ENCODE peak calls at places on chromosomes 4 and X, in six cellular contexts. One of them, this sample, is unnamed.

GRCh38 chr4:84379881-84380618 is 119.0 kb downstream of the NKX6-1 start:
- DNase-seq in naive thymus-derived CD8-positive, alpha-beta T cell: no peak
- DNase-seq in KBM-7: no peak
- DNase-seq in omental fat pad: no peak
- DNase-seq in EL: peak
- DNase-seq in NCI-H2081 treated with DMSO at 0.1 percent for 48 hours: no peak
- DNase-seq in this sample: no peak

GRCh38 chrX:134782796-134783195 is 124.5 kb upstream of the PLAC1 start:
- DNase-seq in naive thymus-derived CD8-positive, alpha-beta T cell: no peak
- DNase-seq in KBM-7: peak
- DNase-seq in omental fat pad: no peak
- DNase-seq in EL: peak
- DNase-seq in NCI-H2081 treated with DMSO at 0.1 percent for 48 hours: no peak
- DNase-seq in this sample: no peak

GRCh38 chrX:14616301-14616700 is 87.0 kb downstream of the GLRA2 start:
- DNase-seq in naive thymus-derived CD8-positive, alpha-beta T cell: no peak
- DNase-seq in KBM-7: no peak
- DNase-seq in omental fat pad: no peak
- DNase-seq in EL: no peak
- DNase-seq in NCI-H2081 treated with DMSO at 0.1 percent for 48 hours: no peak
- DNase-seq in this sample: no peak

GRCh38 chr4:5821665-5822358 is 71.1 kb downstream of the CRMP1 start:
- DNase-seq in naive thymus-derived CD8-positive, alpha-beta T cell: no peak
- DNase-seq in KBM-7: no peak
- DNase-seq in omental fat pad: no peak
- DNase-seq in EL: no peak
- DNase-seq in NCI-H2081 treated with DMSO at 0.1 percent for 48 hours: no peak
- DNase-seq in this sample: no peak

GRCh38 chr4:101418055-101418454 is 70.7 kb upstream of the PPP3CA start:
- DNase-seq in naive thymus-derived CD8-positive, alpha-beta T cell: peak
- DNase-seq in KBM-7: peak
- DNase-seq in omental fat pad: no peak
- DNase-seq in EL: no peak
- DNase-seq in NCI-H2081 treated with DMSO at 0.1 percent for 48 hours: no peak
- DNase-seq in this sample: no peak

GRCh38 chrX:74179071-74179470 is 124.9 kb upstream of the ZCCHC13 start:
- DNase-seq in naive thymus-derived CD8-positive, alpha-beta T cell: no peak
- DNase-seq in KBM-7: no peak
- DNase-seq in omental fat pad: no peak
- DNase-seq in EL: peak
- DNase-seq in NCI-H2081 treated with DMSO at 0.1 percent for 48 hours: no peak
- DNase-seq in this sample: no peak

GRCh38 chr4:11774346-11774745 is 345.7 kb upstream of the HS3ST1 start:
- DNase-seq in naive thymus-derived CD8-positive, alpha-beta T cell: no peak
- DNase-seq in KBM-7: no peak
- DNase-seq in omental fat pad: no peak
- DNase-seq in EL: no peak
- DNase-seq in NCI-H2081 treated with DMSO at 0.1 percent for 48 hours: no peak
- DNase-seq in this sample: no peak

GRCh38 chr4:1746919-1747602 is 25.7 kb downstream of the TACC3 start:
- DNase-seq in naive thymus-derived CD8-positive, alpha-beta T cell: no peak
- DNase-seq in KBM-7: no peak
- DNase-seq in omental fat pad: no peak
- DNase-seq in EL: no peak
- DNase-seq in NCI-H2081 treated with DMSO at 0.1 percent for 48 hours: no peak
- DNase-seq in this sample: no peak

GRCh38 chr4:13484749-13485345 is 707 bp upstream of the RAB28 start:
- DNase-seq in naive thymus-derived CD8-positive, alpha-beta T cell: no peak
- DNase-seq in KBM-7: no peak
- DNase-seq in omental fat pad: no peak
- DNase-seq in EL: no peak
- DNase-seq in NCI-H2081 treated with DMSO at 0.1 percent for 48 hours: no peak
- DNase-seq in this sample: no peak

GRCh38 chr4:72312032-72312650 is 256.9 kb downstream of the ADAMTS3 start:
- DNase-seq in naive thymus-derived CD8-positive, alpha-beta T cell: no peak
- DNase-seq in KBM-7: no peak
- DNase-seq in omental fat pad: peak
- DNase-seq in EL: peak
- DNase-seq in NCI-H2081 treated with DMSO at 0.1 percent for 48 hours: no peak
- DNase-seq in this sample: no peak

GRCh38 chrX:103773445-103773844 is 3.2 kb upstream of the PLP1 start:
- DNase-seq in naive thymus-derived CD8-positive, alpha-beta T cell: no peak
- DNase-seq in KBM-7: no peak
- DNase-seq in omental fat pad: no peak
- DNase-seq in EL: no peak
- DNase-seq in NCI-H2081 treated with DMSO at 0.1 percent for 48 hours: no peak
- DNase-seq in this sample: no peak

GRCh38 chrX:119570351-119570835 is 4.0 kb upstream of the UBE2A start:
- DNase-seq in naive thymus-derived CD8-positive, alpha-beta T cell: no peak
- DNase-seq in KBM-7: no peak
- DNase-seq in omental fat pad: no peak
- DNase-seq in EL: no peak
- DNase-seq in NCI-H2081 treated with DMSO at 0.1 percent for 48 hours: no peak
- DNase-seq in this sample: no peak

GRCh38 chr4:61195064-61195463 is 5.1 kb upstream of the ADGRL3 start:
- DNase-seq in naive thymus-derived CD8-positive, alpha-beta T cell: no peak
- DNase-seq in KBM-7: no peak
- DNase-seq in omental fat pad: no peak
- DNase-seq in EL: no peak
- DNase-seq in NCI-H2081 treated with DMSO at 0.1 percent for 48 hours: no peak
- DNase-seq in this sample: no peak

This sample was measured in NCI-H774.